ENCODE peak calls at places on chromosomes 5 and 9, in four cellular contexts. V, D, I and T are unnamed samples.

GRCh38 chr9:130327070-130327780 is 61.7 kb downstream of the HMCN2 start:
- DNase-seq in D (no peak), V (no peak), I (no peak), T (no peak)

GRCh38 chr5:32506809-32507208 is 62.3 kb upstream of the ZFR start:
- DNase-seq in I (no peak), V (peak), D (no peak), T (peak)

GRCh38 chr9:32524558-32525461 is 1.2 kb downstream of the RIGI start:
- DNase-seq in I (peak), D (no peak), V (peak), T (no peak)

GRCh38 chr9:137205126-137206069 is at the start of the genes NDOR1 and TMEM203:
- DNase-seq in I (peak), D (peak), V (peak), T (no peak)

GRCh38 chr5:80960531-80961375 is 590 bp downstream of the RASGRF2 start:
- DNase-seq in I (peak), V (no peak), D (peak), T (no peak)

GRCh38 chr9:138006576-138007233 is 129.1 kb downstream of the CACNA1B start:
- DNase-seq in V (no peak), D (peak), I (no peak), T (no peak)

GRCh38 chr5:16805478-16805877 is 130.6 kb downstream of the MYO10 start:
- DNase-seq in I (no peak), V (no peak), D (no peak), T (peak)

GRCh38 chr5:25439025-25439424 is 794.2 kb upstream of the CDH10 start:
- DNase-seq in I (no peak), D (no peak), V (no peak), T (no peak)

GRCh38 chr5:38404236-38404635 is 145.9 kb downstream of the EGFLAM start:
- DNase-seq in D (no peak), V (no peak), I (no peak), T (no peak)

GRCh38 chr9:15738011-15738410 is 185.2 kb downstream of the CCDC171 start:
- DNase-seq in I (peak), V (no peak), D (no peak), T (no peak)

GRCh38 chr5:107232793-107233192 is 437.9 kb downstream of the EFNA5 start:
- DNase-seq in V (no peak), D (no peak), I (no peak), T (no peak)

GRCh38 chr5:176542596-176543427 is 5.6 kb upstream of the RNF44 start:
- DNase-seq in I (no peak), V (no peak), D (peak), T (no peak)

GRCh38 chr5:74357827-74358226 is 282.7 kb downstream of the ENC1 start:
- DNase-seq in D (no peak), I (no peak), V (no peak), T (no peak)

GRCh38 chr9:128068656-128069221 is 707 bp downstream of the SLC25A25 start:
- DNase-seq in D (no peak), V (no peak), I (no peak), T (no peak)

GRCh38 chr5:136192015-136192525 is 892 bp downstream of the SMIM32 start:
- DNase-seq in I (peak), D (peak), V (no peak), T (no peak)

GRCh38 chr5:97534166-97534565 is 351.1 kb upstream of the RIOK2 start:
- DNase-seq in I (peak), D (no peak), V (peak), T (peak)

GRCh38 chr5:126052791-126053190 is 370.4 kb upstream of the GRAMD2B start:
- DNase-seq in V (no peak), D (no peak), I (no peak), T (no peak)

GRCh38 chr5:75509956-75510355 is 1.5 kb downstream of the CERT1 start:
- DNase-seq in V (peak), I (peak), D (no peak), T (no peak)

GRCh38 chr5:53884844-53885243 is 324.4 kb downstream of the NDUFS4 start:
- DNase-seq in V (peak), D (no peak), I (peak), T (no peak)

GRCh38 chr9:4558599-4558998 is 68.3 kb downstream of the SLC1A1 start:
- DNase-seq in D (no peak), V (no peak), I (no peak), T (no peak)

GRCh38 chr9:131094622-131095021 is 1.7 kb upstream of the AIF1L start:
- DNase-seq in I (peak), V (no peak), D (peak), T (peak)

GRCh38 chr5:82314964-82315728 is 37.0 kb upstream of the RPS23 start:
- DNase-seq in V (peak), I (peak), D (no peak), T (no peak)

GRCh38 chr5:154516475-154516874 is 38.4 kb upstream of the HAND1 start:
- DNase-seq in V (no peak), D (no peak), I (no peak), T (no peak)

GRCh38 chr9:132351404-132352050 is 3.3 kb downstream of the SETX start:
- DNase-seq in D (no peak), V (no peak), I (no peak), T (no peak)

GRCh38 chr9:15104826-15105420 is 194.7 kb upstream of the FREM1 start:
- DNase-seq in V (peak), D (no peak), I (peak), T (peak)

GRCh38 chr9:109118802-109119438 is 827 bp downstream of the TMEM245 start:
- DNase-seq in D (peak), I (no peak), V (peak), T (no peak)

GRCh38 chr5:67115238-67115637 is 81.4 kb downstream of the CD180 start:
- DNase-seq in V (no peak), I (no peak), D (no peak), T (no peak)

GRCh38 chr9:111937781-111938426 is 41.3 kb downstream of the UGCG start:
- DNase-seq in D (peak), V (peak), I (peak), T (no peak)

GRCh38 chr5:67896312-67896985 is 319.1 kb upstream of the PIK3R1 start:
- DNase-seq in V (no peak), I (no peak), D (no peak), T (no peak)

GRCh38 chr5:169648725-169649124 is 11.7 kb downstream of the DOCK2 start:
- DNase-seq in V (peak), I (peak), D (no peak), T (no peak)

GRCh38 chr5:172597755-172598155 is 43.3 kb upstream of the NEURL1B start:
- DNase-seq in D (no peak), V (no peak), I (no peak), T (no peak)

GRCh38 chr5:52682492-52682891 is 105.2 kb upstream of the ITGA1 start:
- DNase-seq in V (no peak), I (no peak), D (no peak), T (no peak)

GRCh38 chr5:74648835-74649286 is 8.3 kb upstream of the ENC1 start:
- DNase-seq in I (peak), D (no peak), V (peak), T (no peak)

GRCh38 chr9:134324359-134325095 is 1.7 kb upstream of the RXRA start:
- DNase-seq in I (peak), V (peak), D (no peak), T (no peak)

GRCh38 chr5:72951850-72952468 is 3.9 kb upstream of the FCHO2 start:
- DNase-seq in I (peak), D (no peak), V (peak), T (peak)

GRCh38 chr9:31210982-31211570 is 1173.4 kb upstream of the ACO1 start:
- DNase-seq in V (no peak), I (peak), D (peak), T (no peak)

GRCh38 chr9:27109621-27110020 is 596 bp downstream of the TEK start:
- DNase-seq in I (no peak), V (no peak), D (no peak), T (no peak)
- H3K4me3 ChIP-seq in I (peak), V (peak), D (peak), T (no peak)

GRCh38 chr5:57432876-57433275 is 49.7 kb downstream of the ACTBL2 start:
- DNase-seq in D (no peak), I (peak), V (no peak), T (no peak)
- TF ChIP-seq CTCF in D (peak), I (peak), V (no peak), T (no peak)

GRCh38 chr5:61504143-61504542 is 172.1 kb downstream of the ZSWIM6 start:
- DNase-seq in D (no peak), I (no peak), V (no peak), T (no peak)
- H3K4me3 ChIP-seq in D (no peak), I (no peak), V (no peak), T (no peak)

DNA sequence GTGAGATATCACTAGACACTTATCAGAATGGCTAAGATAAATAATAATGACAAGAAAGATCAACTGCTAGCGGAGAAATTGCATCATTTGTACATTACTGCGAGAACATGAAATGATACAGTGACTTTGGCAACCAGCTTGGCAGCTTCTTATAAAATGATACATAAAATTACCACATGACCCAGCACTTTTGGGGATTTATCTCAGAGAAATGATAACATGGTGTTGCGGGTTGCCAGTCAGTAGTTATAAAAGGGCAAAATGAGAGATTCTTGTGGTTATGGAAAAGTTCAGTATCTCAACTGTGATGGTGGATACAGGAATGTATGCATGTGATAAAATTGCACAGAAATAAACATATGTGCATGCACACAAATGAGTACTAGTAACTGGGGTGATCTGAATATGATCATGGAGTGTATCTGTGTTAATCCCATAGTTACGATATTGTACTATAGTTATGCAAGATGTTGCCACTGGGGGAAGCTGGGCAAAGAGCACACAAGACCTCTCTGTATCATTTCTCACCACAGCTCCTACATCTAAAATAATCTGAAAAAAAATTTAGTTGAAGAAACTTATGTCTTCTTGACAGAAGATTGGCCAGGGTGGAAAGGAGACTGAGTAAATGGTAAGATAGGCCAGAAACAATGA is 128.9 kb downstream of the NXNL2 start:
- DNase-seq in D (no peak), V (peak), I (peak), T (no peak)
- TF ChIP-seq CTCF in D (no peak), V (no peak), I (no peak), T (no peak)

GRCh38 chr9:89916001-89916635 is 311.3 kb downstream of the GADD45G start:
- DNase-seq in V (peak), D (no peak), I (no peak), T (no peak)

GRCh38 chr9:89917861-89918260 is 313.0 kb downstream of the GADD45G start:
- DNase-seq in D (no peak), I (no peak), V (no peak), T (no peak)

GRCh38 chr9:89915187-89915586 is 310.4 kb downstream of the GADD45G start:
- DNase-seq in D (no peak), I (no peak), V (no peak), T (no peak)

GRCh38 chr9:89912605-89912953 is 307.8 kb downstream of the GADD45G start:
- DNase-seq in D (no peak), V (no peak), I (no peak), T (no peak)

DNA sequence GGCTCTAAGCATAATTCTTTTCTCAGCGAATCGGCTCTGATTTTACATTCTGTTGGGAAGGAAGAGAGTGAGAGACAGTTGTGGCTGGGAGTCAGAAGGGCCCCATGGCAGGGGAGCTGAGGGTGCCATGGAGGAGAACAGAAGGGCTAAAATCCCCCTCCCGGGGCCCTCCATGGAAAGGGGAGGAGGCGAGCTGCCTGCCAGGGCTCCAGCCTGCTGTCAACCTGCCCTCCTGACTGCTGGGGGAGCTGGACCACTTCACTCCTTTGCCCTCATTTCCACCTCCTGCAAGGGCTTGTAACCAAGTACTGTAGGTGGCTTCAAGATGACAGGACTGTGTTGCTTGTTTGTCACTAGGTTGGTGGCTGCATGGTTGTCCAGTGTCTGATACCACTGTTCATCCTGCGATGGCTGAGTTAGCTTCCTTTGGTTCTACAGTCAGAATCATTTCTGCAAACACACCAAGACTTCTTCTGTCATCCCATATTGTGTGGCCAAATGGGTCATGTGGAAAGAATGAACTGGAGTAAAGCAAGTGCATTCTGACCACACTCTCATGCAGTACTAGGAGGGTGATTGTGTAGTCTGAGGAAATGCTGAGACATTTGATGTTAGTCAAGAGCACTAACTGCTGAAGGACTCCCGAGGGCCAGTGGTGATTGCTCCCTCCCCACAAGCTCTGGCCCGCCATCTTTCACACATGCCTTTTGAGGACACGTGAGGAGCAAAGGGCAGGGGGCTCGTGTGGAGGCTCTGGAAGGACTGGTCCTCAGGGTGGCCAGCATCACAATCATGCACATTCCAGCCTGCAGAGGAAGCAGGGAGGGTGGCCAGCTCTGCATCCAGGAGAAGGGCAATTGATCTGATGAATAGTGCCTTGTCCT is 307.2 kb downstream of the GADD45G start:
- DNase-seq in I (no peak), V (peak), D (no peak), T (no peak)
- H3K4me3 ChIP-seq in I (no peak), V (no peak), D (no peak), T (no peak)

GRCh38 chr5:55175781-55176175 is 2.8 kb upstream of the CDC20B start:
- DNase-seq in I (no peak), V (no peak), D (no peak), T (no peak)

GRCh38 chr5:55172937-55173695 is at the start of gene CDC20B:
- DNase-seq in D (peak), V (peak), I (peak), T (no peak)

GRCh38 chr5:55173696-55174101 is 722 bp upstream of the CDC20B start:
- DNase-seq in V (no peak), D (no peak), I (no peak), T (no peak)

GRCh38 chr5:55177078-55177477 is 4.1 kb upstream of the CDC20B start:
- DNase-seq in D (no peak), I (no peak), V (no peak), T (no peak)

GRCh38 chr5:55176176-55176818 is 3.3 kb upstream of the CDC20B start:
- DNase-seq in D (peak), I (no peak), V (no peak), T (no peak)
- TF ChIP-seq CTCF in D (peak), I (no peak), V (no peak), T (peak)